ENCODE peak calls at places on chromosomes 13 and 19, in seven cellular contexts. One of them, this sample, is unnamed.
A peak's percentile ranks its signal among the peaks of the same experiment; 100 is the strongest.

GRCh38 chr19:1027020-1027952 is 878 bp downstream of the CNN2 start:
- DNase-seq in neural crest cell: no peak
- DNase-seq in thyroid gland: peak; percentile 60
- DNase-seq in GM12864: no peak
- DNase-seq in fibroblast of mammary gland: no peak
- DNase-seq in AG09319: no peak
- DNase-seq in mesothelial cell of epicardium: no peak
- DNase-seq in this sample: peak; percentile 67

GRCh38 chr19:55703790-55704215 is 28.8 kb downstream of the EPN1 start:
- DNase-seq in neural crest cell: peak; percentile 32
- DNase-seq in thyroid gland: peak; percentile 44
- DNase-seq in GM12864: no peak
- DNase-seq in fibroblast of mammary gland: peak; percentile 45
- DNase-seq in AG09319: no peak
- DNase-seq in mesothelial cell of epicardium: no peak
- DNase-seq in this sample: peak; percentile 61

GRCh38 chr13:48891586-48891985 is 84.1 kb upstream of the FNDC3A start:
- DNase-seq in neural crest cell: no peak
- DNase-seq in thyroid gland: no peak
- DNase-seq in GM12864: no peak
- DNase-seq in fibroblast of mammary gland: peak; percentile 91
- DNase-seq in AG09319: no peak
- DNase-seq in mesothelial cell of epicardium: no peak
- DNase-seq in this sample: no peak

GRCh38 chr13:112907286-112907685 is 61.7 kb upstream of the MCF2L start:
- DNase-seq in neural crest cell: no peak
- DNase-seq in thyroid gland: no peak
- DNase-seq in GM12864: no peak
- DNase-seq in fibroblast of mammary gland: no peak
- DNase-seq in AG09319: no peak
- DNase-seq in mesothelial cell of epicardium: no peak
- DNase-seq in this sample: no peak

GRCh38 chr19:15466851-15467733 is 2.7 kb upstream of the RASAL3 start:
- DNase-seq in neural crest cell: no peak
- DNase-seq in thyroid gland: no peak
- DNase-seq in GM12864: peak; percentile 90
- DNase-seq in fibroblast of mammary gland: peak; percentile 39
- DNase-seq in AG09319: no peak
- DNase-seq in mesothelial cell of epicardium: no peak
- DNase-seq in this sample: peak; percentile 83

GRCh38 chr13:19181621-19182485 is at the start of gene TUBA3C:
- DNase-seq in neural crest cell: no peak
- DNase-seq in thyroid gland: no peak
- DNase-seq in GM12864: no peak
- DNase-seq in fibroblast of mammary gland: no peak
- DNase-seq in AG09319: no peak
- DNase-seq in mesothelial cell of epicardium: no peak
- DNase-seq in this sample: no peak

GRCh38 chr13:57925250-57925649 is 293.7 kb downstream of the PCDH17 start:
- DNase-seq in neural crest cell: no peak
- DNase-seq in thyroid gland: no peak
- DNase-seq in GM12864: no peak
- DNase-seq in fibroblast of mammary gland: no peak
- DNase-seq in AG09319: no peak
- DNase-seq in mesothelial cell of epicardium: no peak
- DNase-seq in this sample: no peak

GRCh38 chr19:54725321-54725720 is 1.1 kb downstream of the KIR3DL3 start:
- DNase-seq in neural crest cell: no peak
- DNase-seq in thyroid gland: no peak
- DNase-seq in GM12864: no peak
- DNase-seq in fibroblast of mammary gland: no peak
- DNase-seq in AG09319: no peak
- DNase-seq in mesothelial cell of epicardium: no peak
- DNase-seq in this sample: no peak

GRCh38 chr19:56253737-56254136 is 18.8 kb upstream of the EDDM13 start:
- DNase-seq in neural crest cell: no peak
- DNase-seq in thyroid gland: no peak
- DNase-seq in GM12864: peak; percentile 21
- DNase-seq in fibroblast of mammary gland: peak; percentile 72
- DNase-seq in AG09319: peak; percentile 32
- DNase-seq in mesothelial cell of epicardium: no peak
- DNase-seq in this sample: no peak

GRCh38 chr19:30864460-30865215 is 484.6 kb downstream of the TSHZ3 start:
- DNase-seq in neural crest cell: no peak
- DNase-seq in thyroid gland: peak; percentile 76
- DNase-seq in GM12864: no peak
- DNase-seq in fibroblast of mammary gland: no peak
- DNase-seq in AG09319: no peak
- DNase-seq in mesothelial cell of epicardium: no peak
- DNase-seq in this sample: peak; percentile 3

GRCh38 chr13:111219306-111219705 is 101.1 kb upstream of the TEX29 start:
- DNase-seq in neural crest cell: no peak
- DNase-seq in thyroid gland: peak; percentile 22
- DNase-seq in GM12864: no peak
- DNase-seq in fibroblast of mammary gland: peak; percentile 74
- DNase-seq in AG09319: no peak
- DNase-seq in mesothelial cell of epicardium: no peak
- DNase-seq in this sample: no peak

GRCh38 chr13:92355213-92355612 is 871.4 kb upstream of the GPC6 start:
- DNase-seq in neural crest cell: no peak
- DNase-seq in thyroid gland: no peak
- DNase-seq in GM12864: no peak
- DNase-seq in fibroblast of mammary gland: peak; percentile 30
- DNase-seq in AG09319: no peak
- DNase-seq in mesothelial cell of epicardium: no peak
- DNase-seq in this sample: no peak

GRCh38 chr19:4057913-4058695 is 8.6 kb downstream of the ZBTB7A start:
- DNase-seq in neural crest cell: no peak
- DNase-seq in thyroid gland: peak; percentile 47
- DNase-seq in GM12864: no peak
- DNase-seq in fibroblast of mammary gland: peak; percentile 94
- DNase-seq in AG09319: peak; percentile 78
- DNase-seq in mesothelial cell of epicardium: no peak
- DNase-seq in this sample: peak; percentile 82
- TF ChIP-seq CTCF in neural crest cell: no peak
- TF ChIP-seq CTCF in thyroid gland: no peak
- TF ChIP-seq CTCF in GM12864: no peak
- TF ChIP-seq CTCF in fibroblast of mammary gland: peak; percentile 8
- TF ChIP-seq CTCF in AG09319: peak; percentile 31
- TF ChIP-seq CTCF in mesothelial cell of epicardium: no peak
- TF ChIP-seq CTCF in this sample: no peak

GRCh38 chr19:43619262-43620060 is at the start of gene ZNF428:
- DNase-seq in neural crest cell: peak; percentile 90
- DNase-seq in thyroid gland: peak; percentile 85
- DNase-seq in GM12864: peak; percentile 85
- DNase-seq in fibroblast of mammary gland: peak; percentile 80
- DNase-seq in AG09319: peak; percentile 65
- DNase-seq in mesothelial cell of epicardium: peak; percentile 85
- DNase-seq in this sample: peak; percentile 90
- TF ChIP-seq CTCF in neural crest cell: no peak
- TF ChIP-seq CTCF in thyroid gland: no peak
- TF ChIP-seq CTCF in GM12864: no peak
- TF ChIP-seq CTCF in fibroblast of mammary gland: no peak
- TF ChIP-seq CTCF in AG09319: no peak
- TF ChIP-seq CTCF in mesothelial cell of epicardium: no peak
- TF ChIP-seq CTCF in this sample: no peak

GRCh38 chr19:8388612-8388958 is 1.6 kb upstream of the RAB11B start:
- DNase-seq in neural crest cell: no peak
- DNase-seq in thyroid gland: no peak
- DNase-seq in GM12864: no peak
- DNase-seq in fibroblast of mammary gland: no peak
- DNase-seq in AG09319: no peak
- DNase-seq in mesothelial cell of epicardium: no peak
- DNase-seq in this sample: no peak

GRCh38 chr19:8389891-8390616 is at the start of gene RAB11B:
- DNase-seq in neural crest cell: peak; percentile 94
- DNase-seq in thyroid gland: peak; percentile 100
- DNase-seq in GM12864: peak; percentile 100
- DNase-seq in fibroblast of mammary gland: peak; percentile 100
- DNase-seq in AG09319: peak; percentile 100
- DNase-seq in mesothelial cell of epicardium: peak; percentile 96
- DNase-seq in this sample: peak; percentile 100

GRCh38 chr19:8392017-8392591 is 1.9 kb downstream of the RAB11B start:
- DNase-seq in neural crest cell: no peak
- DNase-seq in thyroid gland: peak; percentile 82
- DNase-seq in GM12864: no peak
- DNase-seq in fibroblast of mammary gland: peak; percentile 36
- DNase-seq in AG09319: no peak
- DNase-seq in mesothelial cell of epicardium: no peak
- DNase-seq in this sample: no peak

GRCh38 chr19:8391274-8392016 is 1.3 kb downstream of the RAB11B start:
- DNase-seq in neural crest cell: no peak
- DNase-seq in thyroid gland: peak; percentile 63
- DNase-seq in GM12864: no peak
- DNase-seq in fibroblast of mammary gland: no peak
- DNase-seq in AG09319: no peak
- DNase-seq in mesothelial cell of epicardium: no peak
- DNase-seq in this sample: no peak

GRCh38 chr19:8390617-8390981 is 439 bp downstream of the RAB11B start:
- DNase-seq in neural crest cell: peak; percentile 96
- DNase-seq in thyroid gland: peak; percentile 91
- DNase-seq in GM12864: peak; percentile 53
- DNase-seq in fibroblast of mammary gland: peak; percentile 90
- DNase-seq in AG09319: peak; percentile 80
- DNase-seq in mesothelial cell of epicardium: peak; percentile 94
- DNase-seq in this sample: peak; percentile 96
- TF ChIP-seq CTCF in neural crest cell: no peak
- TF ChIP-seq CTCF in thyroid gland: no peak
- TF ChIP-seq CTCF in GM12864: no peak
- TF ChIP-seq CTCF in fibroblast of mammary gland: no peak
- TF ChIP-seq CTCF in AG09319: no peak
- TF ChIP-seq CTCF in mesothelial cell of epicardium: no peak
- TF ChIP-seq CTCF in this sample: no peak

DNA sequence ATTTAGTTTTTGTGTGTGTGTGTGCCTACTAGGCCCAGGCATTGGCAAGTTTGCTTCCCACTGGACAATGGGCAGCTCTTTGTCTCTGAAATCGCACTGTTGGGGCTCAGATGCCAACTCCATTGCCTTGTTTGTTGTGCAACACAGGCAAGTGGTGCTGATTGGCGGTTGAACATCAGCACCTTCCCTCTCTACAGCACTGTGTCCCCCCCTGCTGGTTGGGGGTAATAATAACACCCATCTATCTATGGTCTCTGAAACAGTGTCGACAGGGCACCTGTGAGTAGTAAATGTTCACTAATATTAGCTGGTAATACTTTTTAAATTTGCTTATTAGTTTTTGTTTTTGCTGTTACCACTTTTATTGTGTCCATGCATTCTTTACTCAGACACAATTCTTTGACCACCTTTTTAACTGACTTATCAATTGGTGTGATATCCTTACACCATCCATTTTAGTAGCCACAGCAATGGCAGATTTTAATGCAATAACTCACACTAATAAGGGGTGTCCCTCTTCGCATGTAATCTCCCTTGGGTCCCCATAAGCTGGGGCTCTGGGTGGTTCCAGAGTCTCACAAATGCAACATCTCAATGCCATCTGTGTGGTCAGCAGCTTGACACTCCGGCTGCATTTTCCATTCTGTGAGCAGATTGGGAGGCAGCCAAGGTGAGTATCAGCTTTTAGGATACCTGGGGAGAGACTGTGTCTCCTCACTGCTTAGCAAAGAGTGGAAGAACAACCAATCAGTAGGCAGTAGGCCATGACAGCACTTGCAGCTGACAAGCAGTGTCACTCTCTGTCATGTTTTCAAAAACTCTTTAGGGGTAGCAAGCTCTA is 47.7 kb upstream of the UQCRFS1 start:
- DNase-seq in neural crest cell: peak; percentile 53
- DNase-seq in thyroid gland: no peak
- DNase-seq in GM12864: peak; percentile 7
- DNase-seq in fibroblast of mammary gland: peak; percentile 36
- DNase-seq in AG09319: no peak
- DNase-seq in mesothelial cell of epicardium: no peak
- DNase-seq in this sample: peak; percentile 51
- TF ChIP-seq CTCF in neural crest cell: peak; percentile 68
- TF ChIP-seq CTCF in thyroid gland: no peak
- TF ChIP-seq CTCF in GM12864: peak; percentile 58
- TF ChIP-seq CTCF in fibroblast of mammary gland: peak; percentile 50
- TF ChIP-seq CTCF in AG09319: peak; percentile 43
- TF ChIP-seq CTCF in mesothelial cell of epicardium: peak; percentile 53
- TF ChIP-seq CTCF in this sample: peak; percentile 78

DNA sequence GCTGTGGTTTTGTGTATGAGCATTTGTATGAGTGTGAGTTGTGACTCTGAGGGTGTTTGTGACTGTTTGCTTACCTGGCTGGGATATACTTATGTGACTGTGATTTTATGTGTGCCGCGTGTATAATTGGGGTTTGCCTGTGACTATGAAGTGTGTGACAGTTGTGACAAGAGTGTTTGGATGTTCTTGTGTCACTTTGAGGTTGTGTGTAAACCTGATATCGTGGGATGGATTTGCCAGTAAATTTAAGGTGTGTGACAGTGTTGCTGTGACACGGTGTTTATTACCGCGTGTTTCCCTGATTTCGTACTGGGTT is 442 bp downstream of the ZNF420 start:
- DNase-seq in neural crest cell: no peak
- DNase-seq in thyroid gland: no peak
- DNase-seq in GM12864: no peak
- DNase-seq in fibroblast of mammary gland: peak; percentile 6
- DNase-seq in AG09319: no peak
- DNase-seq in mesothelial cell of epicardium: no peak
- DNase-seq in this sample: no peak
- TF ChIP-seq CTCF in neural crest cell: no peak
- TF ChIP-seq CTCF in thyroid gland: no peak
- TF ChIP-seq CTCF in GM12864: no peak
- TF ChIP-seq CTCF in fibroblast of mammary gland: no peak
- TF ChIP-seq CTCF in AG09319: no peak
- TF ChIP-seq CTCF in mesothelial cell of epicardium: no peak
- TF ChIP-seq CTCF in this sample: no peak

GRCh38 chr13:32024750-32025149 is 6.8 kb upstream of the FRY start:
- DNase-seq in neural crest cell: no peak
- DNase-seq in thyroid gland: no peak
- DNase-seq in GM12864: no peak
- DNase-seq in fibroblast of mammary gland: no peak
- DNase-seq in AG09319: no peak
- DNase-seq in mesothelial cell of epicardium: no peak
- DNase-seq in this sample: no peak
- TF ChIP-seq CTCF in neural crest cell: no peak
- TF ChIP-seq CTCF in thyroid gland: no peak
- TF ChIP-seq CTCF in GM12864: no peak
- TF ChIP-seq CTCF in fibroblast of mammary gland: no peak
- TF ChIP-seq CTCF in AG09319: no peak
- TF ChIP-seq CTCF in mesothelial cell of epicardium: no peak
- TF ChIP-seq CTCF in this sample: no peak

This sample was measured in activated CD8-positive, alpha-beta T cell treated with anti-CD3 and anti-CD28 coated beads for 36 hours.